ENCODE peak calls at places on chromosomes 12 and 14, in four cellular contexts. One of them, this sample, is unnamed.

GRCh38 chr12:82182601-82183000 is 175.6 kb downstream of the CCDC59 start:
- DNase-seq in psoas muscle: no peak
- DNase-seq in fibroblast of villous mesenchyme: no peak
- DNase-seq in foreskin fibroblast: no peak
- DNase-seq in this sample: no peak

GRCh38 chr14:51691176-51691575 is 39.5 kb downstream of the FRMD6 start:
- DNase-seq in psoas muscle: no peak
- DNase-seq in fibroblast of villous mesenchyme: no peak
- DNase-seq in foreskin fibroblast: peak
- DNase-seq in this sample: no peak

GRCh38 chr12:67650528-67651379 is 2.2 kb downstream of the DYRK2 start:
- DNase-seq in psoas muscle: no peak
- DNase-seq in fibroblast of villous mesenchyme: peak
- DNase-seq in foreskin fibroblast: no peak
- DNase-seq in this sample: no peak

GRCh38 chr12:27387473-27387872 is 54.8 kb downstream of the BMAL2 start:
- DNase-seq in psoas muscle: no peak
- DNase-seq in fibroblast of villous mesenchyme: no peak
- DNase-seq in foreskin fibroblast: no peak
- DNase-seq in this sample: no peak

GRCh38 chr12:57615637-57616036 is 4.4 kb downstream of the ARHGEF25 start:
- DNase-seq in psoas muscle: no peak
- DNase-seq in fibroblast of villous mesenchyme: no peak
- DNase-seq in foreskin fibroblast: no peak
- DNase-seq in this sample: no peak

GRCh38 chr12:95322335-95322734 is 104.7 kb downstream of the VEZT start:
- DNase-seq in psoas muscle: no peak
- DNase-seq in fibroblast of villous mesenchyme: peak
- DNase-seq in foreskin fibroblast: peak
- DNase-seq in this sample: no peak

GRCh38 chr12:114668151-114668891 is 15.7 kb downstream of the TBX3 start:
- DNase-seq in psoas muscle: peak
- DNase-seq in fibroblast of villous mesenchyme: peak
- DNase-seq in foreskin fibroblast: peak
- DNase-seq in this sample: no peak

GRCh38 chr12:113933201-113933786 is 32.8 kb downstream of the RBM19 start:
- DNase-seq in psoas muscle: peak
- DNase-seq in fibroblast of villous mesenchyme: peak
- DNase-seq in foreskin fibroblast: peak
- DNase-seq in this sample: no peak

GRCh38 chr12:20421338-20421890 is 53.1 kb downstream of the PDE3A start:
- DNase-seq in psoas muscle: peak
- DNase-seq in fibroblast of villous mesenchyme: no peak
- DNase-seq in foreskin fibroblast: no peak
- DNase-seq in this sample: no peak

GRCh38 chr14:70856851-70857498 is 47.7 kb upstream of the MAP3K9 start:
- DNase-seq in psoas muscle: no peak
- DNase-seq in fibroblast of villous mesenchyme: peak
- DNase-seq in foreskin fibroblast: peak
- DNase-seq in this sample: no peak

GRCh38 chr14:76784881-76785280 is 23.6 kb downstream of the VASH1 start:
- DNase-seq in psoas muscle: peak
- DNase-seq in fibroblast of villous mesenchyme: peak
- DNase-seq in foreskin fibroblast: peak
- DNase-seq in this sample: no peak

GRCh38 chr12:41629606-41630005 is 441.5 kb downstream of the PDZRN4 start:
- DNase-seq in psoas muscle: no peak
- DNase-seq in fibroblast of villous mesenchyme: no peak
- DNase-seq in foreskin fibroblast: no peak
- DNase-seq in this sample: no peak

GRCh38 chr12:108778053-108778452 is 46.7 kb upstream of the CORO1C start:
- DNase-seq in psoas muscle: no peak
- DNase-seq in fibroblast of villous mesenchyme: no peak
- DNase-seq in foreskin fibroblast: no peak
- DNase-seq in this sample: no peak

GRCh38 chr12:129549656-129550055 is 354.2 kb downstream of the TMEM132D start:
- DNase-seq in psoas muscle: no peak
- DNase-seq in fibroblast of villous mesenchyme: no peak
- DNase-seq in foreskin fibroblast: no peak
- DNase-seq in this sample: no peak

GRCh38 chr12:11743748-11744147 is 94.3 kb downstream of the ETV6 start:
- DNase-seq in psoas muscle: no peak
- DNase-seq in fibroblast of villous mesenchyme: no peak
- DNase-seq in foreskin fibroblast: no peak
- DNase-seq in this sample: no peak

GRCh38 chr12:104049278-104050257 is at the start of gene GLT8D2:
- DNase-seq in psoas muscle: peak
- DNase-seq in fibroblast of villous mesenchyme: peak
- DNase-seq in foreskin fibroblast: peak
- DNase-seq in this sample: no peak

GRCh38 chr12:104751024-104751570 is 207.0 kb downstream of the SLC41A2 start:
- DNase-seq in psoas muscle: no peak
- DNase-seq in fibroblast of villous mesenchyme: no peak
- DNase-seq in foreskin fibroblast: no peak
- DNase-seq in this sample: no peak

GRCh38 chr14:95381726-95382125 is 62.0 kb upstream of the CLMN start:
- DNase-seq in psoas muscle: no peak
- DNase-seq in fibroblast of villous mesenchyme: no peak
- DNase-seq in foreskin fibroblast: no peak
- DNase-seq in this sample: no peak

GRCh38 chr12:81022531-81022930 is 55.3 kb upstream of the ACSS3 start:
- DNase-seq in psoas muscle: no peak
- DNase-seq in fibroblast of villous mesenchyme: no peak
- DNase-seq in foreskin fibroblast: peak
- DNase-seq in this sample: no peak

GRCh38 chr14:30125322-30125944 is 197.8 kb upstream of the PRKD1 start:
- DNase-seq in psoas muscle: no peak
- DNase-seq in fibroblast of villous mesenchyme: no peak
- DNase-seq in foreskin fibroblast: no peak
- DNase-seq in this sample: no peak

GRCh38 chr12:129635003-129635685 is 268.7 kb downstream of the TMEM132D start:
- DNase-seq in psoas muscle: no peak
- DNase-seq in fibroblast of villous mesenchyme: no peak
- DNase-seq in foreskin fibroblast: no peak
- DNase-seq in this sample: no peak

GRCh38 chr14:79161576-79161975 is 991.4 kb downstream of the NRXN3 start:
- DNase-seq in psoas muscle: no peak
- DNase-seq in fibroblast of villous mesenchyme: peak
- DNase-seq in foreskin fibroblast: peak
- DNase-seq in this sample: no peak

GRCh38 chr14:20494935-20495766 is 10.2 kb upstream of the RNASE10 start:
- DNase-seq in psoas muscle: no peak
- DNase-seq in fibroblast of villous mesenchyme: peak
- DNase-seq in foreskin fibroblast: peak
- DNase-seq in this sample: no peak

GRCh38 chr12:98085360-98085759 is 430.0 kb upstream of the TMPO start:
- DNase-seq in psoas muscle: no peak
- DNase-seq in fibroblast of villous mesenchyme: no peak
- DNase-seq in foreskin fibroblast: no peak
- DNase-seq in this sample: no peak
- H3K4me3 ChIP-seq in psoas muscle: no peak
- H3K4me3 ChIP-seq in fibroblast of villous mesenchyme: no peak
- H3K4me3 ChIP-seq in foreskin fibroblast: no peak
- H3K4me3 ChIP-seq in this sample: no peak

GRCh38 chr12:109899783-109900751 is at the start of gene TCHP:
- DNase-seq in psoas muscle: peak
- DNase-seq in fibroblast of villous mesenchyme: peak
- DNase-seq in foreskin fibroblast: peak
- DNase-seq in this sample: peak

GRCh38 chr12:109905301-109905700 is 5.2 kb downstream of the TCHP start:
- DNase-seq in psoas muscle: no peak
- DNase-seq in fibroblast of villous mesenchyme: no peak
- DNase-seq in foreskin fibroblast: no peak
- DNase-seq in this sample: no peak

GRCh38 chr12:109897029-109897428 is 3.0 kb upstream of the TCHP start:
- DNase-seq in psoas muscle: no peak
- DNase-seq in fibroblast of villous mesenchyme: no peak
- DNase-seq in foreskin fibroblast: no peak
- DNase-seq in this sample: no peak

GRCh38 chr12:109900752-109901580 is 892 bp downstream of the TCHP start:
- DNase-seq in psoas muscle: no peak
- DNase-seq in fibroblast of villous mesenchyme: peak
- DNase-seq in foreskin fibroblast: peak
- DNase-seq in this sample: no peak

DNA sequence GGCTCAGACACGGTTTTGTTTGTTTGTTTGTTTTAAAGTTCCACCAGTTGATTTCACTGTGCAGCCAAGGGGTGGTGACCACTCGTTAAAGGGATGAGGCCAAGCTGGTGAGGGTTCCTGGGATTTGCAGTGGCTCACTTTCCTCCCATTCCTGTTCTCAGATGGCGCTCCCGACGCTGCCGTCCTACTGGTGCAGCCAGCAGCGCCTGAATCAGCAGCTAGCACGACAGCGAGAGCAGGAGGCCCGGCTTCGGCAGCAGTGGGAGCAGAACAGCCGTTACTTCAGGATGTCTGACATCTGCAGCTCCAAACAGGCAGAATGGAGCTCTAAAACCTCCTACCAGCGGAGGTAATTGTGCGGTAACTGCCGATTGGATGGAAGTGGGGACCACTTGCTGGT is 2.8 kb downstream of the TCHP start:
- DNase-seq in psoas muscle: no peak
- DNase-seq in fibroblast of villous mesenchyme: no peak
- DNase-seq in foreskin fibroblast: no peak
- DNase-seq in this sample: no peak
- TF ChIP-seq CTCF in psoas muscle: no peak
- TF ChIP-seq CTCF in fibroblast of villous mesenchyme: no peak
- TF ChIP-seq CTCF in foreskin fibroblast: no peak
- TF ChIP-seq CTCF in this sample: no peak

GRCh38 chr12:124457287-124458219 is 109.9 kb downstream of the NCOR2 start:
- DNase-seq in psoas muscle: peak
- DNase-seq in fibroblast of villous mesenchyme: peak
- DNase-seq in foreskin fibroblast: peak
- DNase-seq in this sample: no peak
- H3K4me3 ChIP-seq in psoas muscle: peak
- H3K4me3 ChIP-seq in fibroblast of villous mesenchyme: peak
- H3K4me3 ChIP-seq in foreskin fibroblast: peak
- H3K4me3 ChIP-seq in this sample: no peak

DNA sequence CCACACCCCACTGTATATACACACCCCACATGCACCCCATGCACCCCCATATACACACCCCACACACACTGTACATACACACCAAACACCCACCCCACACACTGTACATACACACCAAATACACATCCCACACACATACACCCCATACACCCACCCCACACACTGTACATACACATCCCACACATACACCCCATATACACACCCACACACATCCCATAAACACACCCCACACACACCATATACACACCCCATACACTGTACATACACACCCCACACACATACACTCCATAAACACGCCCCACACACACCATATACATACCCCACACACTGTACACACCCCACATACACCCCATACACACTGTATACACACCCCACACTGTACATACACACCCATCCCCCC is 82.3 kb downstream of the NOC4L start:
- DNase-seq in psoas muscle: no peak
- DNase-seq in fibroblast of villous mesenchyme: no peak
- DNase-seq in foreskin fibroblast: no peak
- DNase-seq in this sample: no peak
- TF ChIP-seq CTCF in psoas muscle: no peak
- TF ChIP-seq CTCF in fibroblast of villous mesenchyme: no peak
- TF ChIP-seq CTCF in foreskin fibroblast: no peak
- TF ChIP-seq CTCF in this sample: no peak

DNA sequence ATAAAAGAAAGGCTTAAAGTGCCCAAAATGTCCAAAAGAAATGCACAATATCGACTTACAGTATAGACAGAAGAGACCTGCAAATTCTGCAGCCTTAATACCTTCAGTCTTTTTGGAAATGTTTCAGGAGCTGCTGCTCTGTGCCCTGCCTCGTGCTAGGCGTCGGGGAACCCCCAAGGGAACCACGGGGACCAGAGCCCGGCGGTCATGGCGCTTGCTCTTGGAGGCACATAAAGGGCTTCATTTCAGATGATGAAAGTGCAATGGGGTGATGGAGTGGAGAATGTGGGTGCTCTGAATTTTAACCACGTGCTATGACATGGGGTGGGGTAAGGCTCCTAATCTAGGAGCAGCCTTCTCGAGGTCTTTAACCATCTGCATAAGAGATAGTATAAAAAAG is 14.8 kb upstream of the AACS start:
- DNase-seq in psoas muscle: no peak
- DNase-seq in fibroblast of villous mesenchyme: no peak
- DNase-seq in foreskin fibroblast: no peak
- DNase-seq in this sample: no peak
- H3K4me3 ChIP-seq in psoas muscle: no peak
- H3K4me3 ChIP-seq in fibroblast of villous mesenchyme: no peak
- H3K4me3 ChIP-seq in foreskin fibroblast: no peak
- H3K4me3 ChIP-seq in this sample: no peak

GRCh38 chr14:97106609-97107008 is 309.4 kb downstream of the VRK1 start:
- DNase-seq in psoas muscle: no peak
- DNase-seq in fibroblast of villous mesenchyme: no peak
- DNase-seq in foreskin fibroblast: no peak
- DNase-seq in this sample: no peak
- TF ChIP-seq CTCF in psoas muscle: no peak
- TF ChIP-seq CTCF in fibroblast of villous mesenchyme: no peak
- TF ChIP-seq CTCF in foreskin fibroblast: no peak
- TF ChIP-seq CTCF in this sample: no peak

DNA sequence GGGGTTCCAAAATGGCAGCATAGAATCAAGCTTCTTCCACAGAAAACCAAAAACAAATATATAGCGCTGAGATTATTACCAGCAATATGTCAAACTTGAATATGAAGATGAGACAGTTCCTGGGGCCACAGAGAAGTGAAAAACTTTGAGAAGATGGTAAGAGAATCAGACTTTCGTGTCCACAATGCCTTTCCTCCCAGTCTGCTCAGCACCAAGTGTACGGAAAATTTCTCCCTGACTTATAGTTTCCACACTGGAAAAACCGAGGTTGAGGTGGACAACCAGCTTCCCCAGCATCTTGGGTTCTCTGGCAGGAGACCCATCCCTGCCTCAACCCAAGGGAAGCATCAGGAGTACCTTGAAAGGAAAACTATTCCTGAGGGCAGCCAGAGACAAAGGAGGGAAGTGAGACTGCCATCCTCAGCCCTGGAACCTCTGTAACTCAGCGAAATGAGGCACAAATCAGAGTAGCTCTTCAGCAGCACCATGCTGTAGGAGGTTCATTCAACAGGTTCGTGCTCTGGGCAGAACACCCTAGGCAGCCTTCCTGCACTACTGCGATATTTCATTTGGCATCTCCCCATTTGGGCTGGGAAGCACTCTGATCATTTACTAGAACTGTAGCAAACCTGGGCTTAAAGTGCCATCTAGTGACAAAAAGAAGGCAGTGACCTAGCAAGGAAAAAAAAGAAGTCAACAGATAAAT is 52.4 kb upstream of the CAPRIN2 start:
- DNase-seq in psoas muscle: no peak
- DNase-seq in fibroblast of villous mesenchyme: peak
- DNase-seq in foreskin fibroblast: peak
- DNase-seq in this sample: no peak
- H3K4me3 ChIP-seq in psoas muscle: peak
- H3K4me3 ChIP-seq in fibroblast of villous mesenchyme: no peak
- H3K4me3 ChIP-seq in foreskin fibroblast: peak
- H3K4me3 ChIP-seq in this sample: no peak

DNA sequence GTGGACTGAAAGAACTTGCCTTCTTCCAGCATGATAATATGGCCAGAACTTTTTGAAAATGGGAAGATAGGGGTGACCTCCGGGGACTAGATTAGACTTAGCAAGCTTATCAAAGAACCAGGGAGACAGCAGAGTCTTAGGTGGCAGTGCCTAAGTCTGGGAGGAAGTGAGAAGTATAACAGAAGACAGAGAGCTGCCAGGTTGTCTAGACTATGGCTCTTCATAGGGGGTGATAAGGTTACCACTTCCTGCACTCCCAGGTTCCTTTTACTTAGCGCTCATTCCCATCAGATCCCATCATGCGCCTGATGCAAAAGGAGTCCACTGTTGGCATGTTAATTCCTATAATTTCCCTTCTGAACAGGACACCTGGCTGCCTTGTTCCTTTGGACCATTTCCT is 69.9 kb downstream of the PLXNC1 start:
- DNase-seq in psoas muscle: no peak
- DNase-seq in fibroblast of villous mesenchyme: no peak
- DNase-seq in foreskin fibroblast: no peak
- DNase-seq in this sample: no peak
- TF ChIP-seq CTCF in psoas muscle: no peak
- TF ChIP-seq CTCF in fibroblast of villous mesenchyme: no peak
- TF ChIP-seq CTCF in foreskin fibroblast: no peak
- TF ChIP-seq CTCF in this sample: no peak